ENCODE peak calls at places on chromosomes 6 and 20, in six cellular contexts. F is epithelial cell of esophagus; I is activated CD8-positive, alpha-beta memory T cell treated with anti-CD3 and anti-CD28 coated beads for 48 hours; Y is memory B cell; X is glutamatergic neuron; E is NCI-H345. R is an unnamed sample.

GRCh38 chr20:43972692-43973091 is 58.0 kb downstream of the TOX2 start:
- DNase-seq in F (no peak), I (no peak), Y (no peak), X (no peak), E (no peak), R (no peak)

GRCh38 chr6:44009425-44010321 is 117.6 kb downstream of the MRPL14 start:
- DNase-seq in F (peak), I (no peak), Y (no peak), X (no peak), E (peak), R (no peak)

GRCh38 chr20:6718660-6719059 is 48.8 kb upstream of the BMP2 start:
- DNase-seq in F (peak), I (no peak), Y (no peak), X (no peak), E (no peak), R (no peak)

GRCh38 chr6:159217595-159218275 is 48.5 kb downstream of the FNDC1 start:
- DNase-seq in F (peak), I (no peak), Y (peak), X (peak), E (peak), R (no peak)

GRCh38 chr6:161584051-161584450 is 310.2 kb upstream of the AGPAT4 start:
- DNase-seq in F (peak), I (no peak), Y (no peak), X (no peak), E (no peak), R (no peak)

GRCh38 chr6:27809939-27810767 is 102.0 kb downstream of the OR2B2 start:
- DNase-seq in F (peak), I (no peak), Y (peak), X (peak), E (no peak), R (peak)

GRCh38 chr6:20696676-20697075 is 162.4 kb downstream of the CDKAL1 start:
- DNase-seq in F (peak), I (no peak), Y (no peak), X (no peak), E (no peak), R (no peak)

GRCh38 chr20:59015812-59016711 is 3.2 kb upstream of the TUBB1 start:
- DNase-seq in F (no peak), I (no peak), Y (no peak), X (peak), E (no peak), R (no peak)

GRCh38 chr20:57562541-57563465 is 1.9 kb downstream of the PCK1 start:
- DNase-seq in F (no peak), I (no peak), Y (no peak), X (no peak), E (no peak), R (no peak)

GRCh38 chr6:190596-191395 is 101.5 kb upstream of the DUSP22 start:
- DNase-seq in F (peak), I (no peak), Y (no peak), X (no peak), E (no peak), R (no peak)

GRCh38 chr20:53899351-53900167 is 170.8 kb downstream of the BCAS1 start:
- DNase-seq in F (peak), I (peak), Y (no peak), X (peak), E (peak), R (no peak)

GRCh38 chr6:158605266-158605878 is 39.2 kb downstream of the DYNLT1 start:
- DNase-seq in F (peak), I (no peak), Y (peak), X (peak), E (peak), R (peak)

GRCh38 chr6:4320860-4321259 is 185.5 kb upstream of the ECI2 start:
- DNase-seq in F (peak), I (no peak), Y (no peak), X (no peak), E (no peak), R (no peak)

GRCh38 chr20:43975096-43975768 is 60.6 kb downstream of the TOX2 start:
- DNase-seq in F (peak), I (no peak), Y (no peak), X (no peak), E (no peak), R (no peak)

GRCh38 chr6:44999066-44999465 is 329.1 kb upstream of the RUNX2 start:
- DNase-seq in F (no peak), I (no peak), Y (no peak), X (no peak), E (no peak), R (no peak)

GRCh38 chr6:15247214-15247749 is 1.4 kb downstream of the JARID2 start:
- DNase-seq in F (no peak), I (no peak), Y (no peak), X (no peak), E (no peak), R (no peak)

GRCh38 chr6:124007915-124008688 is 204.4 kb downstream of the NKAIN2 start:
- DNase-seq in F (no peak), I (no peak), Y (no peak), X (no peak), E (peak), R (no peak)

GRCh38 chr20:32314768-32315167 is 37.3 kb downstream of the KIF3B start:
- DNase-seq in F (no peak), I (no peak), Y (no peak), X (peak), E (no peak), R (no peak)

GRCh38 chr6:169789944-169790927 is 38.8 kb downstream of the ERMARD start:
- DNase-seq in F (peak), I (peak), Y (peak), X (peak), E (peak), R (peak)

GRCh38 chr6:4774715-4775590 is 1.3 kb upstream of the CDYL start:
- DNase-seq in F (peak), I (no peak), Y (no peak), X (peak), E (no peak), R (no peak)

GRCh38 chr20:19934792-19935491 is 82.2 kb upstream of the NAA20 start:
- DNase-seq in F (peak), I (no peak), Y (peak), X (no peak), E (peak), R (peak)

GRCh38 chr6:89977808-89978748 is 83.8 kb downstream of the GJA10 start:
- DNase-seq in F (no peak), I (no peak), Y (no peak), X (peak), E (peak), R (no peak)

GRCh38 chr6:4297348-4297747 is 162.0 kb upstream of the ECI2 start:
- DNase-seq in F (no peak), I (no peak), Y (no peak), X (no peak), E (no peak), R (no peak)

GRCh38 chr6:139161817-139162284 is 27.0 kb downstream of the HECA start:
- DNase-seq in F (no peak), I (peak), Y (peak), X (no peak), E (no peak), R (peak)

GRCh38 chr6:92706976-92707375 is 712.4 kb downstream of the EPHA7 start:
- DNase-seq in F (peak), I (no peak), Y (no peak), X (no peak), E (no peak), R (no peak)

GRCh38 chr6:77653817-77654216 is 978 bp downstream of the MEI4 start:
- DNase-seq in F (no peak), I (no peak), Y (no peak), X (no peak), E (no peak), R (no peak)

GRCh38 chr6:12576389-12576788 is 140.2 kb upstream of the PHACTR1 start:
- DNase-seq in F (peak), I (no peak), Y (no peak), X (no peak), E (no peak), R (no peak)

GRCh38 chr6:138691595-138692057 is 81.9 kb upstream of the CCDC28A start:
- DNase-seq in F (peak), I (no peak), Y (no peak), X (no peak), E (peak), R (no peak)

GRCh38 chr6:22470454-22471368 is 98.7 kb upstream of the HDGFL1 start:
- DNase-seq in F (peak), I (no peak), Y (no peak), X (no peak), E (peak), R (no peak)

GRCh38 chr6:32947552-32948465 is 5.1 kb downstream of the HLA-DMA start:
- DNase-seq in F (peak), I (no peak), Y (peak), X (peak), E (peak), R (peak)

GRCh38 chr6:108526739-108527174 is 34.0 kb upstream of the FOXO3 start:
- DNase-seq in F (peak), I (no peak), Y (peak), X (peak), E (peak), R (peak)

GRCh38 chr6:34272022-34272926 is 23.5 kb upstream of the SMIM29 start:
- DNase-seq in F (no peak), I (no peak), Y (no peak), X (no peak), E (no peak), R (no peak)

R was measured in naive B cell.